ENCODE peak calls at places on chromosomes 2 and 18, in ten cellular contexts. Q, P, M, N, V, E, O, B, G and D are unnamed samples.

GRCh38 chr2:138493334-138493733 is 8.2 kb upstream of the SPOPL start:
- DNase-seq in O (no peak), V (no peak), B (no peak), N (no peak), P (no peak), G (no peak), M (no peak), E (no peak), Q (peak), D (no peak)

GRCh38 chr2:234950730-234951385 is 959 bp upstream of the SH3BP4 start:
- DNase-seq in V (no peak), P (no peak), N (peak), Q (peak), O (no peak), E (no peak), M (no peak), G (no peak), B (no peak), D (no peak)

GRCh38 chr2:97845818-97846217 is 132.4 kb downstream of the ZAP70 start:
- DNase-seq in M (no peak), V (no peak), N (no peak), B (no peak), P (no peak), G (no peak), E (no peak), O (no peak), Q (no peak), D (no peak)

GRCh38 chr2:133641497-133641896 is 73.2 kb upstream of the NCKAP5 start:
- DNase-seq in M (no peak), G (no peak), E (peak), P (peak), N (no peak), V (no peak), B (no peak), O (peak), Q (peak), D (no peak)

GRCh38 chr18:45588831-45589558 is 26.3 kb upstream of the SLC14A2 start:
- DNase-seq in N (peak), O (no peak), E (no peak), P (no peak), V (no peak), G (no peak), B (no peak), M (no peak), Q (no peak), D (no peak)

GRCh38 chr2:205148756-205149155 is 533.5 kb upstream of the NRP2 start:
- DNase-seq in P (no peak), O (no peak), B (no peak), V (no peak), E (no peak), N (no peak), Q (no peak), G (no peak), M (no peak), D (no peak)

GRCh38 chr2:102081600-102081999 is 60.9 kb upstream of the IL1R1 start:
- DNase-seq in B (no peak), E (no peak), P (no peak), G (no peak), N (no peak), V (no peak), M (no peak), O (no peak), Q (no peak), D (no peak)

GRCh38 chr2:187915810-187916209 is 361.6 kb upstream of the TFPI start:
- DNase-seq in O (no peak), G (no peak), V (no peak), Q (no peak), M (no peak), P (no peak), E (no peak), N (no peak), B (no peak), D (no peak)

GRCh38 chr2:169579044-169579443 is 5.1 kb upstream of the PPIG start:
- DNase-seq in M (no peak), N (no peak), P (no peak), G (no peak), E (no peak), B (no peak), Q (no peak), V (no peak), O (no peak), D (no peak)

GRCh38 chr2:209441541-209441940 is 17.7 kb downstream of the MAP2 start:
- DNase-seq in V (no peak), P (no peak), M (no peak), O (no peak), N (peak), B (no peak), Q (no peak), G (no peak), E (no peak), D (no peak)

GRCh38 chr2:49003206-49003605 is 151.1 kb downstream of the FSHR start:
- DNase-seq in P (no peak), M (no peak), B (no peak), O (no peak), V (no peak), N (no peak), Q (no peak), E (no peak), G (no peak), D (no peak)

GRCh38 chr2:20627712-20628380 is 23.1 kb downstream of the HS1BP3 start:
- DNase-seq in B (no peak), G (no peak), P (no peak), M (no peak), V (no peak), Q (no peak), N (no peak), E (no peak), O (no peak), D (no peak)

GRCh38 chr2:163655672-163656071 is 80.1 kb downstream of the FIGN start:
- DNase-seq in B (no peak), M (no peak), N (peak), V (no peak), G (no peak), E (no peak), Q (peak), P (no peak), O (no peak), D (no peak)

GRCh38 chr2:16425462-16426336 is 239.9 kb downstream of the CYRIA start:
- DNase-seq in M (no peak), G (no peak), Q (peak), N (no peak), B (no peak), E (no peak), V (no peak), O (no peak), P (peak), D (no peak)

GRCh38 chr2:161424179-161424763 is 8.2 kb downstream of the TBR1 start:
- DNase-seq in N (no peak), O (no peak), P (no peak), B (no peak), E (no peak), M (no peak), G (no peak), V (no peak), Q (peak), D (no peak)

GRCh38 chr18:44958450-44958849 is 277.8 kb downstream of the SETBP1 start:
- DNase-seq in P (no peak), M (no peak), G (no peak), E (peak), Q (no peak), O (no peak), N (no peak), B (no peak), V (no peak), D (no peak)

GRCh38 chr2:133570547-133570946 is 2.3 kb upstream of the NCKAP5 start:
- DNase-seq in E (no peak), B (no peak), P (no peak), N (no peak), O (no peak), M (no peak), V (no peak), Q (no peak), G (no peak), D (no peak)

GRCh38 chr2:7392076-7392787 is 475.0 kb downstream of the RNF144A start:
- DNase-seq in P (no peak), B (no peak), Q (peak), V (no peak), O (no peak), E (peak), N (no peak), M (no peak), G (no peak), D (no peak)

GRCh38 chr2:221423212-221423804 is 148.8 kb downstream of the EPHA4 start:
- DNase-seq in M (no peak), N (peak), V (no peak), E (peak), G (no peak), O (no peak), B (no peak), P (no peak), Q (no peak), D (no peak)

GRCh38 chr2:271917-272316 is 7.2 kb downstream of the ACP1 start:
- DNase-seq in V (no peak), G (no peak), N (no peak), M (no peak), Q (no peak), B (no peak), O (no peak), E (no peak), P (no peak), D (no peak)

GRCh38 chr2:156215656-156216055 is 116.9 kb downstream of the NR4A2 start:
- DNase-seq in N (no peak), B (no peak), V (no peak), G (no peak), E (no peak), O (no peak), M (no peak), P (no peak), Q (no peak), D (no peak)

GRCh38 chr2:176187306-176188217 is 906 bp upstream of the HOXD1 start:
- DNase-seq in Q (no peak), B (no peak), O (no peak), P (peak), M (no peak), E (no peak), V (peak), N (no peak), G (no peak), D (no peak)

GRCh38 chr2:240644859-240645301 is 19.6 kb downstream of the GPR35 start:
- DNase-seq in B (peak), P (no peak), E (no peak), Q (no peak), V (no peak), N (no peak), O (peak), M (no peak), G (no peak), D (no peak)

GRCh38 chr2:100800910-100801309 is 19.0 kb upstream of the NPAS2 start:
- DNase-seq in O (no peak), G (no peak), Q (no peak), P (no peak), E (no peak), M (no peak), N (no peak), V (no peak), B (no peak), D (no peak)

GRCh38 chr2:33391582-33392255 is 84.7 kb upstream of the RASGRP3 start:
- DNase-seq in N (peak), V (no peak), P (no peak), B (no peak), Q (no peak), G (no peak), E (no peak), O (no peak), M (no peak), D (no peak)

GRCh38 chr2:138012968-138013367 is 48.7 kb downstream of the HNMT start:
- DNase-seq in P (no peak), Q (no peak), G (no peak), V (peak), E (no peak), B (no peak), N (no peak), M (no peak), O (no peak), D (no peak)

GRCh38 chr2:241894056-241894641 is 24.6 kb downstream of the RTP5 start:
- DNase-seq in N (no peak), B (no peak), Q (peak), E (no peak), G (no peak), P (no peak), V (no peak), O (peak), M (no peak), D (no peak)